ENCODE peak calls at places on chromosomes 4 and X, in four cellular contexts. S is activated T-cell treated with anti-CD3 and anti-CD28 coated beads for 1 hour, Y is fibroblast of the aortic adventitia, E is endothelial cell. K is an unnamed sample.

GRCh38 chr4:170589597-170590191 is 499.9 kb upstream of the AADAT start:
- DNase-seq in S (no peak), Y (peak), E (no peak), K (no peak)

GRCh38 chrX:151922692-151923091 is 10.0 kb downstream of the MAGEA4 start:
- DNase-seq in S (no peak), Y (no peak), E (no peak), K (no peak)

GRCh38 chr4:5712517-5712916 is 1.5 kb downstream of the EVC start:
- DNase-seq in S (no peak), Y (peak), E (no peak), K (no peak)

GRCh38 chr4:76494243-76494642 is 59.2 kb downstream of the SHROOM3 start:
- DNase-seq in S (no peak), Y (no peak), E (no peak), K (no peak)

GRCh38 chr4:146255463-146255862 is 41.1 kb downstream of the REELD1 start:
- DNase-seq in S (no peak), Y (peak), E (no peak), K (no peak)

GRCh38 chr4:186137193-186137792 is 32.8 kb downstream of the FAM149A start:
- DNase-seq in S (no peak), Y (peak), E (no peak), K (no peak)

GRCh38 chr4:47032405-47033106 is 1.2 kb downstream of the GABRB1 start:
- DNase-seq in S (no peak), Y (peak), E (peak), K (peak)

GRCh38 chrX:114905251-114905650 is 112.2 kb downstream of the IL13RA2 start:
- DNase-seq in S (no peak), Y (no peak), E (no peak), K (no peak)

GRCh38 chr4:100555791-100556190 is 38.0 kb upstream of the EMCN start:
- DNase-seq in S (no peak), Y (peak), E (no peak), K (no peak)

GRCh38 chrX:129984196-129984962 is 1.9 kb downstream of the BCORL1 start:
- DNase-seq in S (peak), Y (no peak), E (peak), K (peak)

GRCh38 chr4:11497212-11497806 is 68.6 kb upstream of the HS3ST1 start:
- DNase-seq in S (no peak), Y (no peak), E (no peak), K (no peak)

GRCh38 chrX:94751611-94752010 is 1077.6 kb downstream of the FAM133A start:
- DNase-seq in S (no peak), Y (no peak), E (no peak), K (no peak)

GRCh38 chrX:13463608-13464007 is 105.8 kb upstream of the EGFL6 start:
- DNase-seq in S (no peak), Y (peak), E (no peak), K (no peak)

GRCh38 chrX:7542566-7542965 is 300.4 kb upstream of the VCX start:
- DNase-seq in S (no peak), Y (no peak), E (no peak), K (no peak)

GRCh38 chr4:147550626-147551250 is 66.5 kb upstream of the TMEM184C start:
- DNase-seq in S (no peak), Y (peak), E (no peak), K (no peak)

GRCh38 chrX:40418413-40419195 is 162.2 kb upstream of the ATP6AP2 start:
- DNase-seq in S (no peak), Y (no peak), E (no peak), K (no peak)

GRCh38 chrX:40474205-40474626 is 106.6 kb upstream of the ATP6AP2 start:
- DNase-seq in S (no peak), Y (no peak), E (peak), K (no peak)

GRCh38 chr4:81214518-81215218 is 354 bp downstream of the PRKG2 start:
- DNase-seq in S (no peak), Y (peak), E (peak), K (no peak)

GRCh38 chr4:85724801-85725548 is 250.0 kb downstream of the ARHGAP24 start:
- DNase-seq in S (no peak), Y (peak), E (no peak), K (no peak)

GRCh38 chr4:56742080-56742871 is 61.2 kb upstream of the HOPX start:
- DNase-seq in S (no peak), Y (peak), E (no peak), K (no peak)

GRCh38 chr4:181830404-181831035 is 412.7 kb upstream of the TENM3 start:
- DNase-seq in S (no peak), Y (no peak), E (no peak), K (no peak)

K was measured in activated CD4-positive, alpha-beta T cell treated with anti-CD3 and anti-CD28 coated beads, Interleukin-2, amount 50 U/mL, for 1 hour.